ENCODE peak calls at places on chromosomes 5 and 9, in four cellular contexts. X is fibroblast of the aortic adventitia; G is activated CD8-positive, alpha-beta T cell treated with anti-CD3 and anti-CD28 coated beads for 36 hours; H is fibroblast of mammary gland. K is an unnamed sample.

GRCh38 chr9:26856413-26857032 is 36.1 kb downstream of the CAAP1 start:
- DNase-seq in X (peak), G (peak), H (peak), K (peak)

GRCh38 chr9:98838155-98838904 is 30.9 kb downstream of the GALNT12 start:
- DNase-seq in X (no peak), G (no peak), H (no peak), K (no peak)

GRCh38 chr5:65059681-65060598 is 291.2 kb downstream of the CWC27 start:
- DNase-seq in X (peak), G (no peak), H (peak), K (no peak)

GRCh38 chr5:143085319-143085917 is 315.2 kb downstream of the ARHGAP26 start:
- DNase-seq in X (no peak), G (no peak), H (no peak), K (no peak)

GRCh38 chr9:23769307-23769935 is 56.6 kb downstream of the ELAVL2 start:
- DNase-seq in X (no peak), G (no peak), H (peak), K (no peak)

GRCh38 chr5:89064691-89065207 is 181.8 kb upstream of the MEF2C start:
- DNase-seq in X (peak), G (no peak), H (no peak), K (no peak)

GRCh38 chr5:139904566-139905400 is 109.2 kb downstream of the PSD2 start:
- DNase-seq in X (no peak), G (no peak), H (peak), K (peak)

GRCh38 chr5:122704247-122705036 is 70.4 kb upstream of the SNX2 start:
- DNase-seq in X (peak), G (no peak), H (peak), K (no peak)

GRCh38 chr9:76415731-76416130 is 21.5 kb upstream of the RFK start:
- DNase-seq in X (peak), G (no peak), H (peak), K (no peak)

GRCh38 chr9:129886226-129887174 is 51.2 kb downstream of the USP20 start:
- DNase-seq in X (peak), G (peak), H (no peak), K (no peak)

GRCh38 chr5:177204281-177204680 is 70.7 kb downstream of the NSD1 start:
- DNase-seq in X (no peak), G (no peak), H (no peak), K (no peak)

GRCh38 chr5:42970636-42971559 is 69.2 kb downstream of the ANXA2R start:
- DNase-seq in X (no peak), G (peak), H (no peak), K (no peak)

GRCh38 chr5:95963650-95964410 is 2.2 kb upstream of the ELL2 start:
- DNase-seq in X (no peak), G (peak), H (peak), K (no peak)

GRCh38 chr9:113568481-113569321 is 105.2 kb downstream of the RGS3 start:
- DNase-seq in X (no peak), G (no peak), H (no peak), K (no peak)

GRCh38 chr5:91468643-91469422 is 85.7 kb upstream of the ARRDC3 start:
- DNase-seq in X (no peak), G (no peak), H (no peak), K (no peak)

GRCh38 chr5:91469517-91470165 is 86.5 kb upstream of the ARRDC3 start:
- DNase-seq in X (no peak), G (no peak), H (peak), K (no peak)

DNA sequence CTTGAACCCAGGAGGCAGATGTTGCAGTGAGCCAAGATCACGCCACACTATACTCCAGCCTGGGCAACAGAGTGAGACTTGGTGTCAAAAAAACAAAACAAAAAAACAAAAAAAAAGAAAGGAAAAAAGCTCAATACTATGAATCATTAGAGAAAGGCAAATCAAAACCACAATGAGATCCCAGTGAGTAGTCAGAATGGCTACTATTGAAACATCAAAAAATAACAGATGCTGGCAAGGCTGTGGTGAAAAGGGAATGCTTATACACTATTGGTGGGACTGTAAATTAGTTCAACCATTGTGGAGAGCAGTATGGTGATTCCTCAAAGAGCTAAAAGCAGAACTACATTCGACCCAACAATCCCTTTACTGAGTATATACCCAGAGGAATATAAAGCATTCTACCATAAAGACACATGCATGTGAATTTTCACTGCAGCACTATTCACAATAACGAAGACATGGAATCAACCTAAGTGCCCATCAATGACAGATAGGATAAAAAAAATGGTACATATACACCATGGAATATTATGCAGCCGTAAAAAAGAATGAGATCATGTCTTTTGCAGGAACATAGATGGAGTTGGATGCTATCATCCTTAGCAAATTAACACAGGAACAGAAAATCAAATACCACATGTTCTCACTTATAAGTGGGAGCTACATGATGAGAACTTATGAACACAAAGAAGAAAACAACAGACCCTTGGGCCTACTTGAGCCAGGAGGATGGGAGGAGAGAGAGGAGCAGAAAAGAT is 81.9 kb upstream of the ARRDC3 start:
- DNase-seq in X (no peak), G (no peak), H (no peak), K (no peak)
- TF ChIP-seq CTCF in X (no peak), G (no peak), H (no peak), K (no peak)

GRCh38 chr9:107158321-107158720 is 124.8 kb upstream of the RAD23B start:
- DNase-seq in X (peak), G (peak), H (peak), K (peak)
- TF ChIP-seq CTCF in X (peak), G (peak), H (peak), K (peak)

GRCh38 chr9:121825481-121825830 is 174.0 kb downstream of the DAB2IP start:
- DNase-seq in X (no peak), G (no peak), H (no peak), K (no peak)

GRCh38 chr9:121822093-121823085 is 171.0 kb downstream of the DAB2IP start:
- DNase-seq in X (no peak), G (peak), H (no peak), K (no peak)

GRCh38 chr9:121826711-121827110 is 175.3 kb downstream of the DAB2IP start:
- DNase-seq in X (no peak), G (no peak), H (no peak), K (peak)

GRCh38 chr9:121823451-121824169 is 172.2 kb downstream of the DAB2IP start:
- DNase-seq in X (no peak), G (no peak), H (no peak), K (no peak)

DNA sequence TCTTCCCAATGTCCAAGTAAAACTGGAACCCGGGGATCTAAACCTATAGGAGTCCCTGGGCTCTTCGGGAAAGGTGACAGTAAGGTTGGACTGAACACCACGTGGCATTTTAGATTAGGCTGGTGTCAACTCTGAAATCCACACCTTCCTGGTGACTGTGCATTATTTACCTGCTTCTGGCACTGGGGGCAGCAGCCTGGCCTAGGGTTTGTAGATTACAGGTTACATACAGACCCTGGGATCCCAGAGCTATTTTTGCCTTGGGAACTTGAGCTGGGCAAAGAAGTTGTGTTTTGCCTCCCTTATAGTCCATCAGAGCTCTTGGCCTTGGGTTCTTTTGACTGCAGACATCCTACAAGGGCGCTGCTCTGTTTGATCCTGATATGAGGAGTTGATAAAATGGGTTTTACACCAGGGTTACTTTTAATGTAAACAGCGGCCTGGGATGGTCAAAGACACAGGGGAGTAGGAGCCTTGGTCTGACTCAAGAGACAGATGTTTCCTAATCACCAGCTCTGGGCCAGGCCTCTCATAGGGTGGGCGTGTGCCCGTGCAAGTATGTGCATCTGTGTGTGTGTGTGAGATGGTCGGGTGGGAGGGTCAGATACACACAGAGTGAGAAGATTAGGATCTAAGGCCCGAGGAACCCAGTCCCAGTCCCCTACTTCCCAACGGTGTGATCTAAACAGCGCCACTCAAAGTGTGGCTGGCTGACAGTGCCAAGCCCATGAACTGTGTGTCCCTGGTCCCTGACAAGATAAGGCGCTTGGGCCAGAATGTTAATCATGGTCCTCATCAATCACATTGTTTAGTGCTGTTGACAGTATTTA is 173.4 kb downstream of the DAB2IP start:
- DNase-seq in X (no peak), G (no peak), H (peak), K (no peak)
- TF ChIP-seq CTCF in X (no peak), G (no peak), H (no peak), K (no peak)

GRCh38 chr9:78812665-78813064 is 515.7 kb downstream of the PSAT1 start:
- DNase-seq in X (no peak), G (no peak), H (no peak), K (no peak)

GRCh38 chr9:78806492-78807160 is 509.7 kb downstream of the PSAT1 start:
- DNase-seq in X (no peak), G (no peak), H (no peak), K (no peak)

GRCh38 chr9:78811562-78812276 is 514.8 kb downstream of the PSAT1 start:
- DNase-seq in X (no peak), G (no peak), H (peak), K (no peak)

GRCh38 chr9:78808087-78808486 is 511.2 kb downstream of the PSAT1 start:
- DNase-seq in X (no peak), G (no peak), H (no peak), K (no peak)

DNA sequence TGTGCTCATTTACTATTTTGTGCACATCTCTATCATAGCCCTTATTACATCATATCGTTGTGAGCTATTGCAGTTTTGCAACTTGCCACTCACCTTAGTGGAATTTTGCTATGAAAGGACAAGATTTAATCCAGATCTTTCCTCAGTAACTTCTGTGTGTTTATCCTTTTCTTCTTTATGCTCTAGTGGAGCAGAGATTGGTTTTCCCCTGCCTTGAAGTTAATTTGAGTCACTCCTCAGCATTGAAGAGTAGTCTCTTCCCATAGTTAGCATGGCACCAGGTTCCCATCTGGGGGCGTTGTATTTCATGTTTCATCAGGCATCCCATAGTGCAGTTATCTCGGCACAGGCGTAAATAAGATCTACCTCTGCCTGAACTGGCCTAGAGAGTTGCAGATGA is 510.4 kb downstream of the PSAT1 start:
- DNase-seq in X (no peak), G (no peak), H (no peak), K (no peak)
- TF ChIP-seq CTCF in X (no peak), G (no peak), H (no peak), K (no peak)

DNA sequence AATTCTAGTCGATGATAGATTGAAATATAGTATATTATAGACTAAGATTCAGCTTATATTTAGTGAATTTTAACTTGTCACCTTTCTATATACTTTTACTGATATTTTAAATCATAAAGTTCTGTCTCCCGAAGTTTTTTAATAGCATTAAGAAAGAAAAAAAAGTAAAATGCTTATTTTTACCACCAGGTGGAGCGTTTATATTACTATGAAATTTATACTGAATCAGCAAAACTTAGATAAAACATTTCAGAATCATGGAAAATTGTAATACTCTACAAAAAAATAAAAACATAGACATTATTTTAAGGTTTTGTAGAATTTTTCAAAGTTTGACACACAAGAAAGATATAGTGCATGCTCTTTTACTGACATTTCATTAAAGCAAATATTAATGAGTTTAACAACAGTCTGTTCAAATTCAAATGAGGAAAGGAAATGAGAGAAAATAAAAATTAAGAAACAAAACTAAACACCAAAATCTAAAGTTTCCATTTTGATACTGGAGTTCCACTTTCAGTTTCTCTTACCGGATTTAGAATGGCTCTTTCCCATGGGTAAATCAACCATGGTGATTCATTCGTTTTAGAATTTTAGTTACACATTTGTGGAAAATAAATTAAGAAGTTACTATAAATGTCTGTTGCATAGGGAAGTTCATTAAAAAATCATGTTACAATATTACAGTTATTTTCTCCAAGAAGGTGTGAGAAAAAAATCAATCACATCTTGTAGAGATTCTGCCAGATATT is 1035.3 kb downstream of the CDH12 start:
- DNase-seq in X (peak), G (no peak), H (peak), K (no peak)
- TF ChIP-seq CTCF in X (peak), G (peak), H (peak), K (no peak)

GRCh38 chr9:86614871-86615849 is 260.9 kb upstream of the TUT7 start:
- DNase-seq in X (peak), G (peak), H (peak), K (no peak)
- TF ChIP-seq CTCF in X (peak), G (peak), H (peak), K (peak)

K was measured in GM20000.